ENCODE peak calls at places on chromosomes 11 and 22, in five cellular contexts. N, G, Q, A and Y are unnamed samples.
A peak's percentile ranks its signal among the peaks of the same experiment; 100 is the strongest.

GRCh38 chr11:67355794-67356550 is 2.6 kb upstream of the POLD4 start:
- DNase-seq in N (no peak), G (no peak), Q (no peak), A (no peak), Y (no peak)

GRCh38 chr22:37633082-37633692 is 6.3 kb upstream of the SH3BP1 start:
- DNase-seq in A (no peak), G (no peak), Q (no peak), N (no peak), Y (no peak)

GRCh38 chr22:34829485-34829884 is 236.5 kb upstream of the ISX start:
- DNase-seq in G (no peak), N (no peak), Q (no peak), A (no peak), Y (no peak)

GRCh38 chr11:62560566-62561103 is 13.1 kb downstream of the EEF1G start:
- DNase-seq in G (peak; percentile 91), Q (no peak), N (peak; percentile 55), A (peak; percentile 98), Y (peak; percentile 92)

GRCh38 chr22:40329466-40329865 is 16.8 kb upstream of the ADSL start:
- DNase-seq in A (no peak), G (no peak), Q (no peak), N (no peak), Y (no peak)

GRCh38 chr22:38504731-38505594 is 1.1 kb downstream of the DDX17 start:
- DNase-seq in Q (peak; percentile 12), G (no peak), A (peak; percentile 55), N (peak; percentile 51), Y (no peak)

GRCh38 chr11:117823294-117823940 is 1.1 kb downstream of the FXYD2 start:
- DNase-seq in N (peak; percentile 30), A (no peak), Q (no peak), G (no peak), Y (no peak)

GRCh38 chr11:45041556-45041955 is 90.9 kb upstream of the TP53I11 start:
- DNase-seq in N (peak; percentile 98), A (no peak), Q (no peak), G (no peak), Y (peak; percentile 91)

GRCh38 chr11:17432041-17432440 is 43.6 kb upstream of the KCNJ11 start:
- DNase-seq in A (no peak), G (no peak), Q (no peak), N (no peak), Y (no peak)

GRCh38 chr11:75337195-75337654 is 14.2 kb downstream of the ARRB1 start:
- DNase-seq in G (no peak), N (no peak), A (peak; percentile 73), Q (no peak), Y (no peak)

GRCh38 chr11:116644201-116644947 is 128.4 kb downstream of the BUD13 start:
- DNase-seq in A (no peak), G (no peak), Q (no peak), N (peak; percentile 15), Y (no peak)

GRCh38 chr11:75025561-75025960 is 36.8 kb downstream of the NEU3 start:
- DNase-seq in Q (no peak), N (no peak), A (no peak), G (no peak), Y (no peak)

GRCh38 chr11:47426062-47426956 is at the start of gene PSMC3:
- DNase-seq in A (peak; percentile 93), G (peak; percentile 82), N (peak; percentile 99), Q (peak; percentile 98), Y (peak; percentile 98)

GRCh38 chr11:122033193-122033592 is 82.8 kb downstream of the BLID start:
- DNase-seq in A (no peak), G (no peak), N (no peak), Q (no peak), Y (no peak)